ENCODE peak calls at places on chromosome 22, in seven cellular contexts. W is HS-5; O is EH; C is NCI-H1105 treated with DMSO at 0.1 percent for 48 hours; B is stimulated activated CD8-positive, alpha-beta memory T cell treated with anti-CD3 and anti-CD28 coated beads, Interleukin-15, amount 100 ng/mL, for 1 hour; N is CD8-positive, alpha-beta memory T cell; T is AG10803. R is an unnamed sample.

GRCh38 chr22:30004101-30004500 is 76.2 kb upstream of the HORMAD2 start:
- DNase-seq in W (no peak), O (peak), C (no peak), B (no peak), N (no peak), T (no peak), R (no peak)

GRCh38 chr22:30978304-30978962 is 9.4 kb downstream of the TUG1 start:
- DNase-seq in W (no peak), O (no peak), C (no peak), B (no peak), N (no peak), T (no peak), R (no peak)

GRCh38 chr22:20431520-20432237 is 5.9 kb downstream of the SCARF2 start:
- DNase-seq in W (no peak), O (no peak), C (no peak), B (no peak), N (no peak), T (no peak), R (no peak)

GRCh38 chr22:31646186-31647019 is 15.6 kb downstream of the PISD start:
- DNase-seq in W (peak), O (peak), C (no peak), B (no peak), N (no peak), T (peak), R (peak)

GRCh38 chr22:27420817-27421361 is 380.7 kb downstream of the MN1 start:
- DNase-seq in W (peak), O (peak), C (peak), B (no peak), N (no peak), T (peak), R (peak)

GRCh38 chr22:29569011-29569678 is 11.8 kb downstream of the NIPSNAP1 start:
- DNase-seq in W (no peak), O (no peak), C (no peak), B (no peak), N (no peak), T (no peak), R (no peak)

GRCh38 chr22:46110215-46110614 is 40.1 kb upstream of the PPARA start:
- DNase-seq in W (no peak), O (peak), C (no peak), B (no peak), N (no peak), T (peak), R (no peak)

GRCh38 chr22:25663654-25664053 is 78.3 kb upstream of the MYO18B start:
- DNase-seq in W (no peak), O (no peak), C (no peak), B (no peak), N (no peak), T (no peak), R (no peak)

GRCh38 chr22:42376721-42377177 is 55.5 kb downstream of the NFAM1 start:
- DNase-seq in W (no peak), O (peak), C (peak), B (no peak), N (no peak), T (peak), R (peak)

GRCh38 chr22:40156001-40156516 is 21.7 kb upstream of the TNRC6B start:
- DNase-seq in W (no peak), O (peak), C (peak), B (no peak), N (no peak), T (no peak), R (no peak)

GRCh38 chr22:28017859-28018258 is 98.8 kb upstream of the PITPNB start:
- DNase-seq in W (no peak), O (no peak), C (no peak), B (no peak), N (no peak), T (no peak), R (no peak)

GRCh38 chr22:50081426-50082196 is 3.6 kb downstream of the MLC1 start:
- DNase-seq in W (no peak), O (no peak), C (no peak), B (no peak), N (no peak), T (no peak), R (no peak)

GRCh38 chr22:30310881-30311771 is 15.6 kb downstream of the TBC1D10A start:
- DNase-seq in W (no peak), O (peak), C (no peak), B (no peak), N (no peak), T (peak), R (no peak)

GRCh38 chr22:49328630-49329405 is 498.9 kb downstream of the BRD1 start:
- DNase-seq in W (no peak), O (no peak), C (no peak), B (no peak), N (no peak), T (no peak), R (no peak)

GRCh38 chr22:37559901-37560681 is at the start of gene CDC42EP1:
- DNase-seq in W (no peak), O (peak), C (no peak), B (no peak), N (no peak), T (peak), R (no peak)

R was measured in BJ.